ENCODE peak calls at places on chromosomes 11 and 22, in five cellular contexts. B, D, H, W and I are unnamed samples. For H3K4me1, the result is how much of the 10 kb centered on the place peaks cover.

GRCh38 chr11:111063711-111064110 is 181.8 kb upstream of the POU2AF2 start:
- DNase-seq in B (no peak), H (peak), D (no peak), W (no peak), I (peak)

GRCh38 chr11:1410366-1411291 is 20.9 kb downstream of the BRSK2 start:
- DNase-seq in H (no peak), B (no peak), W (no peak), D (no peak), I (no peak)

GRCh38 chr11:122721201-122721963 is 65.9 kb downstream of the UBASH3B start:
- DNase-seq in H (peak), B (no peak), D (no peak), W (no peak), I (peak)

GRCh38 chr22:37203354-37204044 is 8.8 kb downstream of the SSTR3 start:
- DNase-seq in W (no peak), D (no peak), B (no peak), H (no peak), I (no peak)

GRCh38 chr22:49010086-49010863 is 817.4 kb downstream of the BRD1 start:
- DNase-seq in W (no peak), D (no peak), H (no peak), B (no peak), I (no peak)

GRCh38 chr11:1839924-1840779 is 1.4 kb downstream of the TNNI2 start:
- DNase-seq in D (no peak), B (no peak), W (no peak), H (no peak), I (no peak)

GRCh38 chr22:36445158-36445668 is 36.2 kb downstream of the TXN2 start:
- DNase-seq in H (peak), W (no peak), B (no peak), D (no peak), I (peak)

GRCh38 chr11:64763804-64764611 is 4.2 kb upstream of the PYGM start:
- DNase-seq in D (no peak), W (no peak), H (no peak), B (no peak), I (no peak)

GRCh38 chr11:118200901-118201680 is 23.7 kb downstream of the JAML start:
- DNase-seq in D (no peak), B (no peak), H (no peak), W (no peak), I (no peak)

GRCh38 chr11:128653828-128654231 is 40.0 kb upstream of the FLI1 start:
- DNase-seq in D (no peak), H (peak), B (no peak), W (no peak), I (peak)

GRCh38 chr11:45815747-45816146 is 10.8 kb downstream of the SLC35C1 start:
- DNase-seq in B (no peak), D (no peak), W (no peak), H (peak), I (no peak)

GRCh38 chr11:131993291-131993690 is 622.9 kb downstream of the NTM start:
- DNase-seq in H (peak), D (no peak), W (no peak), B (no peak), I (peak)

GRCh38 chr11:46416656-46417055 is 25.1 kb upstream of the CHRM4 start:
- DNase-seq in H (no peak), B (no peak), W (no peak), D (no peak), I (no peak)

GRCh38 chr11:27721505-27722116 is 21.4 kb upstream of the BDNF start:
- DNase-seq in B (no peak), H (no peak), D (no peak), W (no peak), I (no peak)

GRCh38 chr22:31639640-31640039 is 22.4 kb downstream of the PISD start:
- DNase-seq in D (no peak), H (no peak), W (no peak), B (no peak), I (no peak)

GRCh38 chr11:93236741-93237675 is 39.2 kb upstream of the SLC36A4 start:
- DNase-seq in D (peak), B (no peak), W (peak), H (peak), I (peak)

GRCh38 chr11:66011239-66011784 is 496 bp upstream of the CST6 start:
- DNase-seq in D (peak), B (peak), H (peak), W (peak), I (no peak)

GRCh38 chr11:130068986-130069683 is 559 bp upstream of the APLP2 start:
- DNase-seq in W (peak), H (peak), D (no peak), B (peak), I (peak)

GRCh38 chr11:114342476-114342875 is 46.3 kb downstream of the NNMT start:
- DNase-seq in W (no peak), H (no peak), B (no peak), D (no peak), I (no peak)

GRCh38 chr22:20531404-20532181 is 24.2 kb downstream of the MED15 start:
- DNase-seq in H (peak), W (peak), D (no peak), B (peak), I (peak)

GRCh38 chr22:33889748-33890147 is 30.5 kb downstream of the LARGE1 start:
- DNase-seq in H (no peak), D (no peak), B (no peak), W (no peak), I (no peak)

GRCh38 chr11:10743354-10744035 is 7.6 kb upstream of the CTR9 start:
- DNase-seq in B (no peak), H (no peak), D (no peak), W (no peak), I (no peak)

GRCh38 chr11:120648706-120649250 is 137.2 kb downstream of the GRIK4 start:
- DNase-seq in W (no peak), H (no peak), B (no peak), D (no peak), I (no peak)

DNA sequence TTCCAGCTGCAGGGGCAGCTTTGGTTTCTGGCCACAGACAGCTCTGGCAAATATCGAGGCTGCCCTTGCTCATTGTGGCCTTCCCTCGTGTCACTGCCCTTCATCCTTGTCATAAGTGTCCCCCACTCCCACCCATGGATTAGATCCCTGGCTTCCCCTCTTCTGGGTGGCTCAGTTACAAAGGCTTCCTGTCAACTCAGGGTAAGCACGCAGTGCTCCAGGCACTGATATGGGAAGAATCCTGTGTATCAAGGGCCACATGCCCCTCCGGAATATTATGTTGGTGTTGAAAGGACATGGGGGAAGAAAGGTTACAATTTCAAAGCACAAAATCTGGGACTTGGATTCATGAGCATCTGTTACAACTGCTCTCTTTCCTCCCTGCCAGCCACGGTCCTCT is 128.1 kb downstream of the DBX1 start:
- DNase-seq in D (no peak), W (no peak), B (no peak), H (no peak), I (no peak)
- H3K4me1 ChIP-seq in D (under half), W (under half), B (half or more), H (under half), I (under half)

DNA sequence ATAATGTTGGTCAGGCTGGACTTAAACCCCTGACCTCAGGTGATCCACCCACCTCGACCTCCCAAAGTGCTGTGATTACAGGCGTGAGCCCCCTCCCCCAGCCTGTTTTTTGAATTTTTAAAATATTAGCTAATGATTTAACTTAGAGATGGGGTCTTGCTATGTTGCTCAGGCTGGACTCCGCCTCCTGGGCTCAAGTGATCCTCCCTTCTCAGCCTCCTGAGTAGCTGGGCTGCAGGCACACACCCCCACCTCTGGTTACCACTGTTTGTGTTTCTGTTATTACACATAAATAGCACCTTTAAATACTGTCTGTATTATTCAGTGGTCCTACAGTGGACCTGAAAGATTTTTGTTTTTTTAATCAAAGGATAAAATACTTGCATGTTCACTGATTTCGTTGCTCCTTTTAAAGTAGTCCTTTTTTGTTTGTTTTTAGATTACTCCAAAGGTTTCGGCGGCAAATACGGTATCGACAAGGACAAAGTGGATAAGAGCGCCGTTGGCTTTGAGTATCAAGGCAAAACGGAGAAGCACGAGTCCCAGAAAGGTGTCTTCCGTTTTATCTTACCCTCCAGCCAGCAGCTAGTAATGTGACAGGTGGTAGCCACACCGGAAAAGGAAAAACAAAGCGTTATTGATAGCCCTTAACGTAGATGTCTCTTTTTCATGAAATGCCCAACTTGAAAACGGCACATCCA is 21.1 kb downstream of the CTTN start:
- DNase-seq in D (no peak), B (no peak), W (no peak), H (no peak), I (no peak)
- H3K9ac ChIP-seq in D (no peak), B (no peak), W (no peak), H (no peak), I (no peak)

DNA sequence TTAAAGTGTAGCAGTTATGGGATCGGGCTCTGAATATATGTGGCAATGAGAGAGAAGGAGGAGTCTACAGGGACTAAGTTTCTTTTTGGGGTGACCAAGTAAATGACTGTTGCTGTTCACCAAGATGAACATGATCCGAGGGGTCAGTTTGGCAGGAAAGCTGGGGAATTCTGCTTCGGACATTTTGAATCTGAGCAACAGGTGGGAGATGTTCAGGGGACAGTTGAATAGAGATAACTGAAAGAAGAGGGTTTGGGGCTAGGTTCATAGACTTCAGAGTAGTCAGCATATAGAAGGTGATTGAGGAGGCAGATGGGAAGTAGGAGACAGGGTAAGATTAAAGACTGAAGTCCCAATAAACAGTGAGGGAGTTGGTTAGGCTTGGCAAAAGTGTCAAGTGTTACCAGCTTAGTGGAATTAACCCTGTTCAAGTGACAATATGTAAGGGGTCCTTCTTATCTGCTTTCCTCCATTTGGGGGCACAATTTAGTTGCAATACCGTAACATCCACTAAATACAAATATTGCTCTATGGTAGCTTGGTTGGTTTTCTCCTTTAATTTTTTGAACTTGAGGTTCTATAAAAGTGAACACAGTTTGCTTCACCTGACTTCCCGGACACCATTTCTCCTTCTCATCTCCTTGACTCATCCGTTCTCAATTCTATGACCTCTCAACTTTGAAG is 2.9 kb upstream of the ENTHD1 start:
- DNase-seq in D (no peak), W (no peak), H (no peak), B (no peak), I (no peak)
- H3K4me1 ChIP-seq in D (under half), W (under half), H (under half), B (under half), I (under half)

DNA sequence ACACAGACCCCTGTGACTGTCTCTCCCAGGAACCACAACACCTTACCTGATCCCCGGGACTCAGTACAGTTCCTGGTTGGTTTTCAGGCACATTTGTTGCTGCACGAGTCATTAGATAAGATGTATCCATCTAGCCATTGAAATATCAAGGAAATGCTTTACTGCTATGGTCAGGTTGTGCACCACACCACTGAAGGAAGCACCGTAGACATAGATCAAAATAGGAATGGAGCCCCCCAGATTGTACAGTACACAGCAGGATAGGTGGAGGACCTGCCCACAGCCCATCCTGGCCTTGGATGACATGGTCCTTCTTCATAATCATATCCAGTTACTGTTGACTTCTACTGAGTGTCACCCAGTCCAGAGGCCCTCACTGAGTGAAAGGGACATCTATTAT is 85.9 kb upstream of the LDLRAD3 start:
- DNase-seq in W (no peak), B (no peak), H (no peak), D (no peak), I (no peak)
- H3K9ac ChIP-seq in W (no peak), B (no peak), H (no peak), D (no peak), I (no peak)